ENCODE peak calls at places on chromosomes 11 and 22, in six cellular contexts. One of them, this sample, is unnamed.

GRCh38 chr11:110808291-110808690 is 96.1 kb upstream of the ARHGAP20 start:
- DNase-seq in CD4-positive, CD25-positive, alpha-beta regulatory T cell: no peak
- DNase-seq in activated naive CD4-positive, alpha-beta T cell: no peak
- DNase-seq in mucosa of gallbladder: no peak
- DNase-seq in AG04450: no peak
- DNase-seq in astrocyte of the spinal cord: no peak
- DNase-seq in this sample: no peak

GRCh38 chr11:31509017-31509411 is 408 bp downstream of the IMMP1L start:
- DNase-seq in AG04450: no peak
- DNase-seq in astrocyte of the spinal cord: no peak
- DNase-seq in activated naive CD4-positive, alpha-beta T cell: no peak
- DNase-seq in mucosa of gallbladder: no peak
- DNase-seq in CD4-positive, CD25-positive, alpha-beta regulatory T cell: no peak
- DNase-seq in this sample: no peak

GRCh38 chr22:50107529-50107928 is 17.7 kb downstream of the MOV10L1 start:
- DNase-seq in AG04450: no peak
- DNase-seq in astrocyte of the spinal cord: no peak
- DNase-seq in mucosa of gallbladder: no peak
- DNase-seq in activated naive CD4-positive, alpha-beta T cell: no peak
- DNase-seq in CD4-positive, CD25-positive, alpha-beta regulatory T cell: no peak
- DNase-seq in this sample: no peak

GRCh38 chr11:69292221-69292648 is 1.7 kb upstream of the MYEOV start:
- DNase-seq in AG04450: no peak
- DNase-seq in CD4-positive, CD25-positive, alpha-beta regulatory T cell: peak
- DNase-seq in activated naive CD4-positive, alpha-beta T cell: no peak
- DNase-seq in mucosa of gallbladder: no peak
- DNase-seq in astrocyte of the spinal cord: no peak
- DNase-seq in this sample: peak

GRCh38 chr11:67507242-67507890 is 596 bp downstream of the CDK2AP2 start:
- DNase-seq in mucosa of gallbladder: peak
- DNase-seq in CD4-positive, CD25-positive, alpha-beta regulatory T cell: no peak
- DNase-seq in activated naive CD4-positive, alpha-beta T cell: no peak
- DNase-seq in AG04450: peak
- DNase-seq in astrocyte of the spinal cord: no peak
- DNase-seq in this sample: no peak

GRCh38 chr11:102810943-102811528 is 13.1 kb upstream of the MMP1 start:
- DNase-seq in AG04450: no peak
- DNase-seq in activated naive CD4-positive, alpha-beta T cell: no peak
- DNase-seq in CD4-positive, CD25-positive, alpha-beta regulatory T cell: no peak
- DNase-seq in astrocyte of the spinal cord: peak
- DNase-seq in mucosa of gallbladder: no peak
- DNase-seq in this sample: peak

GRCh38 chr11:73818838-73819237 is 31.2 kb downstream of the MRPL48 start:
- DNase-seq in mucosa of gallbladder: no peak
- DNase-seq in activated naive CD4-positive, alpha-beta T cell: no peak
- DNase-seq in CD4-positive, CD25-positive, alpha-beta regulatory T cell: no peak
- DNase-seq in astrocyte of the spinal cord: peak
- DNase-seq in AG04450: no peak
- DNase-seq in this sample: peak

GRCh38 chr22:36510966-36511881 is 4.4 kb upstream of the FOXRED2 start:
- DNase-seq in astrocyte of the spinal cord: peak
- DNase-seq in AG04450: peak
- DNase-seq in activated naive CD4-positive, alpha-beta T cell: no peak
- DNase-seq in CD4-positive, CD25-positive, alpha-beta regulatory T cell: peak
- DNase-seq in mucosa of gallbladder: peak
- DNase-seq in this sample: peak

GRCh38 chr11:62266558-62266957 is 3.4 kb upstream of the SCGB2A2 start:
- DNase-seq in AG04450: no peak
- DNase-seq in astrocyte of the spinal cord: no peak
- DNase-seq in CD4-positive, CD25-positive, alpha-beta regulatory T cell: no peak
- DNase-seq in activated naive CD4-positive, alpha-beta T cell: no peak
- DNase-seq in mucosa of gallbladder: no peak
- DNase-seq in this sample: no peak